ENCODE peak calls at places on chromosome 4, in six cellular contexts. V is heart left ventricle, X is HCEC 1CT, W is NCI-H2171 treated with DMSO at 0.1 percent for 48 hours, Q is ELR, J is RWPE1. Y is an unnamed sample.

GRCh38 chr4:122218762-122219161 is 66.6 kb downstream of the BLTP1 start:
- DNase-seq in V (no peak), X (peak), W (no peak), Q (peak), J (peak), Y (peak)

GRCh38 chr4:185381794-185382193 is 13.9 kb downstream of the LRP2BP start:
- DNase-seq in V (no peak), X (peak), W (no peak), Q (no peak), J (peak), Y (no peak)

GRCh38 chr4:26032572-26033320 is 118.7 kb downstream of the SMIM20 start:
- DNase-seq in V (no peak), X (peak), W (no peak), Q (peak), J (no peak), Y (no peak)

GRCh38 chr4:113145519-113146291 is 96.3 kb downstream of the ANK2 start:
- DNase-seq in V (peak), X (no peak), W (no peak), Q (no peak), J (no peak), Y (no peak)

GRCh38 chr4:113637363-113637762 is 124.2 kb downstream of the CAMK2D start:
- DNase-seq in V (no peak), X (no peak), W (no peak), Q (no peak), J (no peak), Y (no peak)

GRCh38 chr4:123890889-123891288 is 494.3 kb downstream of the SPRY1 start:
- DNase-seq in V (no peak), X (no peak), W (no peak), Q (no peak), J (no peak), Y (no peak)

GRCh38 chr4:71470547-71470946 is 131.7 kb downstream of the SLC4A4 start:
- DNase-seq in V (no peak), X (no peak), W (peak), Q (no peak), J (no peak), Y (no peak)

GRCh38 chr4:152822323-152822722 is 42.6 kb downstream of the ARFIP1 start:
- DNase-seq in V (no peak), X (no peak), W (no peak), Q (no peak), J (no peak), Y (no peak)

GRCh38 chr4:185270885-185271284 is 61.5 kb downstream of the SNX25 start:
- DNase-seq in V (no peak), X (no peak), W (no peak), Q (no peak), J (no peak), Y (no peak)

GRCh38 chr4:15262396-15262795 is 165.4 kb upstream of the C1QTNF7 start:
- DNase-seq in V (no peak), X (no peak), W (no peak), Q (peak), J (no peak), Y (peak)

GRCh38 chr4:1504786-1505500 is 98.7 kb upstream of the NKX1-1 start:
- DNase-seq in V (no peak), X (no peak), W (no peak), Q (no peak), J (no peak), Y (peak)

GRCh38 chr4:147707892-147708672 is 23.8 kb upstream of the ARHGAP10 start:
- DNase-seq in V (peak), X (peak), W (peak), Q (peak), J (peak), Y (peak)

GRCh38 chr4:133593764-133594163 is 444.7 kb downstream of the PCDH10 start:
- DNase-seq in V (no peak), X (no peak), W (no peak), Q (no peak), J (no peak), Y (no peak)

GRCh38 chr4:168337550-168337940 is 19.0 kb upstream of the DDX60 start:
- DNase-seq in V (no peak), X (no peak), W (no peak), Q (no peak), J (no peak), Y (no peak)

GRCh38 chr4:76989391-76990061 is 40.0 kb downstream of the SEPTIN11 start:
- DNase-seq in V (no peak), X (no peak), W (no peak), Q (no peak), J (no peak), Y (no peak)

GRCh38 chr4:6032249-6033244 is 14.3 kb upstream of the C4orf50 start:
- DNase-seq in V (no peak), X (no peak), W (no peak), Q (no peak), J (no peak), Y (no peak)

GRCh38 chr4:45100936-45101818 is 374.8 kb upstream of the GNPDA2 start:
- DNase-seq in V (no peak), X (no peak), W (no peak), Q (peak), J (no peak), Y (no peak)

GRCh38 chr4:133869486-133869885 is 332.1 kb downstream of the PABPC4L start:
- DNase-seq in V (no peak), X (no peak), W (no peak), Q (no peak), J (no peak), Y (no peak)

GRCh38 chr4:23631255-23631950 is 258.4 kb downstream of the PPARGC1A start:
- DNase-seq in V (no peak), X (no peak), W (no peak), Q (no peak), J (no peak), Y (no peak)

GRCh38 chr4:123055943-123056342 is 133.5 kb upstream of the NUDT6 start:
- DNase-seq in V (no peak), X (peak), W (no peak), Q (peak), J (peak), Y (peak)

GRCh38 chr4:185190001-185190856 is 13.6 kb downstream of the CFAP97 start:
- DNase-seq in V (no peak), X (no peak), W (no peak), Q (no peak), J (no peak), Y (no peak)

GRCh38 chr4:183841001-183841400 is 64.1 kb upstream of the STOX2 start:
- DNase-seq in V (no peak), X (no peak), W (no peak), Q (no peak), J (no peak), Y (no peak)

Y was measured in RKO.